ENCODE peak calls at places on chromosomes 6 and 20, in six cellular contexts. X is stomach; L is stimulated activated effector memory CD8-positive, alpha-beta T cell treated with anti-CD3 and anti-CD28 coated beads, Interleukin-12 subunit alpha, Interleukin-12 subunit beta, amount 100 ng/mL, for 72 hours; W is AML-193; E is fibroblast of gingiva; V is NCI-H82. P is an unnamed sample.

GRCh38 chr6:15254074-15254975 is 8.5 kb downstream of the JARID2 start:
- DNase-seq in X (peak), L (no peak), W (peak), E (no peak), V (peak), P (no peak)

GRCh38 chr6:111663692-111664564 is 58.2 kb upstream of the TRAF3IP2 start:
- DNase-seq in X (no peak), L (no peak), W (no peak), E (peak), V (peak), P (peak)

GRCh38 chr6:16278048-16278724 is 39.8 kb downstream of the GMPR start:
- DNase-seq in X (no peak), L (no peak), W (no peak), E (no peak), V (no peak), P (no peak)

GRCh38 chr6:44073612-44074382 is 53.5 kb downstream of the MRPL14 start:
- DNase-seq in X (no peak), L (peak), W (no peak), E (no peak), V (no peak), P (no peak)

GRCh38 chr6:116118608-116119007 is 7.3 kb downstream of the COL10A1 start:
- DNase-seq in X (no peak), L (no peak), W (no peak), E (no peak), V (no peak), P (peak)

GRCh38 chr20:58973179-58973578 is 7.9 kb upstream of the NELFCD start:
- DNase-seq in X (no peak), L (no peak), W (no peak), E (no peak), V (no peak), P (no peak)

GRCh38 chr6:14454467-14454763 is 336.8 kb downstream of the CD83 start:
- DNase-seq in X (no peak), L (no peak), W (no peak), E (no peak), V (no peak), P (no peak)

GRCh38 chr6:42396720-42397119 is 55.0 kb downstream of the TRERF1 start:
- DNase-seq in X (no peak), L (no peak), W (no peak), E (no peak), V (no peak), P (no peak)